ENCODE peak calls at places on chromosomes 1 and 21, in six cellular contexts. Y is GM23338, H is PC-3, F is hepatocyte, D is GM23248, E is HCT116. R is an unnamed sample. For H3K27me3, the result is how much of the 10 kb centered on the place peaks cover.

GRCh38 chr1:179706339-179706941 is 36.7 kb upstream of the FAM163A start:
- DNase-seq in Y (peak), E (peak), D (peak), H (peak), F (peak), R (peak)

GRCh38 chr1:157132111-157132510 is 6.1 kb downstream of the ETV3 start:
- DNase-seq in F (no peak), E (no peak), H (no peak), D (no peak), Y (no peak), R (no peak)

GRCh38 chr21:37198989-37199924 is 67.9 kb downstream of the VPS26C start:
- DNase-seq in H (peak), E (peak), F (no peak), D (peak), Y (no peak), R (no peak)

GRCh38 chr1:183296782-183297181 is 110.7 kb downstream of the LAMC2 start:
- DNase-seq in D (no peak), H (no peak), Y (no peak), E (no peak), F (no peak), R (no peak)

GRCh38 chr1:185789846-185790735 is 55.9 kb downstream of the HMCN1 start:
- DNase-seq in E (no peak), D (peak), F (no peak), H (peak), Y (no peak), R (no peak)

GRCh38 chr1:51799372-51799771 is 79.2 kb downstream of the NRDC start:
- DNase-seq in E (no peak), D (no peak), F (no peak), Y (no peak), H (no peak), R (no peak)

GRCh38 chr1:173478099-173478555 is 992 bp downstream of the PRDX6 start:
- DNase-seq in H (peak), Y (peak), F (peak), E (peak), D (peak), R (peak)

GRCh38 chr1:156421939-156422601 is 53.1 kb downstream of the RHBG start:
- DNase-seq in H (no peak), D (no peak), F (no peak), E (no peak), Y (peak), R (no peak)

GRCh38 chr1:19222979-19223824 is 13.1 kb upstream of the UBR4 start:
- DNase-seq in F (no peak), Y (no peak), E (no peak), D (peak), H (peak), R (no peak)

GRCh38 chr1:34362949-34363348 is 186.2 kb downstream of the C1orf94 start:
- DNase-seq in H (no peak), Y (no peak), D (no peak), F (no peak), E (no peak), R (no peak)

GRCh38 chr1:78491311-78492071 is 717 bp downstream of the PTGFR start:
- DNase-seq in D (peak), E (no peak), H (peak), F (peak), Y (peak), R (peak)

GRCh38 chr1:52328615-52329014 is 37.4 kb downstream of the CC2D1B start:
- DNase-seq in E (no peak), H (peak), Y (no peak), D (no peak), F (no peak), R (no peak)

GRCh38 chr1:84436907-84437667 is 38.8 kb downstream of the DNASE2B start:
- DNase-seq in E (no peak), H (no peak), F (no peak), D (no peak), Y (no peak), R (no peak)

GRCh38 chr1:208868554-208868953 is 624.4 kb upstream of the PLXNA2 start:
- DNase-seq in H (peak), E (no peak), Y (no peak), F (no peak), D (peak), R (no peak)

GRCh38 chr1:70143052-70143659 is 62.2 kb downstream of the LRRC40 start:
- DNase-seq in E (no peak), F (no peak), Y (peak), D (peak), H (peak), R (no peak)

GRCh38 chr1:183780757-183781156 is 24.2 kb upstream of the RGL1 start:
- DNase-seq in H (no peak), Y (no peak), E (no peak), D (no peak), F (no peak), R (no peak)

GRCh38 chr21:42392731-42393442 is 3.0 kb downstream of the TMPRSS3 start:
- DNase-seq in D (no peak), F (no peak), H (peak), Y (no peak), E (no peak), R (no peak)

GRCh38 chr1:77273891-77274290 is 7.9 kb upstream of the AK5 start:
- DNase-seq in H (no peak), D (peak), E (no peak), Y (no peak), F (no peak), R (no peak)

GRCh38 chr1:226659136-226659535 is 79.9 kb downstream of the ITPKB start:
- DNase-seq in D (no peak), E (no peak), F (no peak), H (no peak), Y (no peak), R (no peak)

GRCh38 chr1:91374086-91374485 is 30.6 kb downstream of the HFM1 start:
- DNase-seq in Y (no peak), F (no peak), E (no peak), D (no peak), H (no peak), R (peak)

GRCh38 chr1:179976970-179977651 is 22.5 kb downstream of the CEP350 start:
- DNase-seq in D (no peak), Y (peak), H (no peak), E (no peak), F (no peak), R (peak)

GRCh38 chr21:22516230-22516629 is 1518.0 kb downstream of the NCAM2 start:
- DNase-seq in Y (no peak), D (no peak), F (no peak), E (no peak), H (no peak), R (no peak)

GRCh38 chr1:32464716-32465540 is at the start of gene ZBTB8B:
- DNase-seq in Y (peak), D (no peak), F (peak), E (peak), H (peak), R (peak)

GRCh38 chr1:175771301-175771700 is 27.9 kb upstream of the TNR start:
- DNase-seq in E (no peak), Y (no peak), D (no peak), F (no peak), H (no peak), R (no peak)

GRCh38 chr1:33188572-33189275 is 6.9 kb upstream of the TRIM62 start:
- DNase-seq in D (peak), E (no peak), F (no peak), H (no peak), Y (no peak), R (no peak)

GRCh38 chr1:209873067-209873810 is 45.5 kb downstream of the UTP25 start:
- DNase-seq in H (peak), F (no peak), D (peak), Y (no peak), E (no peak), R (no peak)

GRCh38 chr1:114466334-114467014 is 44.5 kb downstream of the TRIM33 start:
- DNase-seq in F (peak), D (no peak), Y (peak), E (no peak), H (no peak), R (no peak)

GRCh38 chr1:113041569-113042335 is 31.2 kb upstream of the LRIG2 start:
- DNase-seq in H (no peak), Y (no peak), E (no peak), F (no peak), D (peak), R (peak)

GRCh38 chr1:43008425-43009108 is 49.9 kb upstream of the SLC2A1 start:
- DNase-seq in F (peak), D (no peak), H (no peak), E (peak), Y (peak), R (peak)

GRCh38 chr21:42048870-42049577 is 22.1 kb upstream of the UMODL1 start:
- DNase-seq in F (no peak), Y (no peak), H (no peak), D (no peak), E (no peak), R (no peak)

GRCh38 chr1:2412773-2413494 is 570 bp upstream of the PEX10 start:
- DNase-seq in D (peak), H (peak), Y (no peak), E (no peak), F (peak), R (peak)

GRCh38 chr1:215529571-215529970 is 37.5 kb upstream of the KCTD3 start:
- DNase-seq in E (no peak), D (peak), H (no peak), F (no peak), Y (no peak), R (no peak)

GRCh38 chr1:240455228-240455821 is 156.6 kb downstream of the GREM2 start:
- DNase-seq in D (peak), E (no peak), H (peak), Y (peak), F (peak), R (peak)

GRCh38 chr1:112581530-112582192 is 37.3 kb downstream of the ST7L start:
- DNase-seq in Y (no peak), D (peak), F (no peak), E (no peak), H (no peak), R (no peak)

GRCh38 chr1:101235696-101236545 is 898 bp upstream of the S1PR1 start:
- DNase-seq in F (peak), E (no peak), H (peak), Y (peak), D (peak), R (peak)

GRCh38 chr1:88029142-88029541 is 654.9 kb upstream of the PKN2 start:
- DNase-seq in F (peak), E (no peak), H (no peak), D (peak), Y (peak), R (peak)

GRCh38 chr1:162069334-162070093 is at the start of gene NOS1AP:
- DNase-seq in Y (peak), H (peak), E (peak), F (peak), D (peak), R (peak)

GRCh38 chr1:3984586-3984985 is 84.5 kb upstream of the C1orf174 start:
- DNase-seq in D (no peak), Y (no peak), E (no peak), H (no peak), F (no peak), R (no peak)
- H3K27me3 ChIP-seq in D (under half), Y (under half), E (under half), H (half or more), F (under half), R (under half)

GRCh38 chr1:247211339-247211738 is 39.5 kb upstream of the ZNF124 start:
- DNase-seq in D (no peak), H (no peak), F (no peak), Y (peak), E (no peak), R (peak)
- TF ChIP-seq EZH2phosphoT487 in D (no peak), H (no peak), F (no peak), Y (no peak), E (no peak), R (no peak)

GRCh38 chr21:44723177-44724131 is 12.1 kb upstream of the TSPEAR start:
- DNase-seq in F (no peak), D (peak), Y (peak), H (no peak), E (no peak), R (peak)
- TF ChIP-seq EZH2 in F (no peak), D (no peak), Y (peak), H (no peak), E (no peak), R (no peak)

DNA sequence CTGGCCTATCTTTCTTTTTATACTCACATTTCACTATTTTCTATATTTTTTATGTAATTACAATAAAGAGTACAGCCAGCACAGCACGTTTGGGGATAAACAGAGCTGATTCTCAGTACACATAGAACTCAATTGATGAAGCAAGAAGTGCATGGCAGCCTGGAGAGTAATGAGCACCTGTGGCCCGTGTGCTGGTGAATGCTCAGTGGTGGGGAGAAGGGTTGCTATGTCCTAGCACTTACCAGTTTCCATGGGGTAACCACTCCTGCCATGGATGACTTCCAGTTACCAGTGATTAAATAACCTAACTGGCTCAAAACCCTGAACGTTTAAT is 332.0 kb downstream of the CAMTA1 start:
- DNase-seq in F (no peak), Y (no peak), D (no peak), H (no peak), E (no peak), R (no peak)
- H3K27me3 ChIP-seq in F (under half), Y (under half), D (under half), H (half or more), E (under half), R (under half)

DNA sequence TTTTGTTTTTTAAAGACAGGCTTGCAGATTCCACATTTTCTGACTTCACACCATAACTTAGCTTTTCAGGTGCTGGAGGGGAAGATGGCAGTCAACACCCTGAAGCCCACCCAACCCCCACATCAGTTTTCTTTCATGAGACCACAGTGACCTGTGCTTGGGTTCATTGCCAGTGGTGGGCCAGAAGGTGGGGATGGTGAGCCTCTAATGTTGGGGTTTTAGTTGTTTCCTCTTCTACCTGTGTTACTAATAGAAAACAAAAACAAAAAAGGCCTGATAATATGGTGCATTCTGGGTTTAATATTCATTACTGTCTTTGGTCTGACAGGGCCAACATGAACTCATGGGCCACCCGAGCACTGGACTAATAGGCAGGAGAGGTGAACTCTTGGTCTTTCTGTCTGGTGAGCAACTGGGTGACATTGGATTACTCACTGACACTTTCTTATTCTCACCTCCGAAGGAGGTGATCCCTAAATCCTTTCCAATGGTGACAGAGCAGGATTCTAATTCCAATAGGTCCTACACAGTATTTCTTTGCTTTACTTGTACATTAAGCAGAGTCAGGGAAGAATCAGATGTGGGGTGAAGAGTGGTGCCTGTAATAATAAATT is 132.8 kb downstream of the CLIC6 start:
- DNase-seq in D (no peak), E (no peak), Y (peak), F (peak), H (peak), R (no peak)
- TF ChIP-seq EZH2phosphoT487 in D (no peak), E (no peak), Y (no peak), F (no peak), H (no peak), R (no peak)

GRCh38 chr21:44711327-44712202 is at the start of gene TSPEAR:
- DNase-seq in F (peak), Y (peak), H (no peak), E (no peak), D (no peak), R (peak)

GRCh38 chr21:44713846-44714245 is 2.5 kb upstream of the TSPEAR start:
- DNase-seq in D (no peak), H (no peak), F (no peak), Y (no peak), E (no peak), R (no peak)

GRCh38 chr21:44713130-44713529 is 1.8 kb upstream of the TSPEAR start:
- DNase-seq in D (no peak), E (no peak), H (no peak), F (no peak), Y (no peak), R (no peak)

GRCh38 chr21:44710756-44711326 is 531 bp downstream of the TSPEAR start:
- DNase-seq in H (no peak), F (peak), Y (peak), D (no peak), E (no peak), R (peak)

DNA sequence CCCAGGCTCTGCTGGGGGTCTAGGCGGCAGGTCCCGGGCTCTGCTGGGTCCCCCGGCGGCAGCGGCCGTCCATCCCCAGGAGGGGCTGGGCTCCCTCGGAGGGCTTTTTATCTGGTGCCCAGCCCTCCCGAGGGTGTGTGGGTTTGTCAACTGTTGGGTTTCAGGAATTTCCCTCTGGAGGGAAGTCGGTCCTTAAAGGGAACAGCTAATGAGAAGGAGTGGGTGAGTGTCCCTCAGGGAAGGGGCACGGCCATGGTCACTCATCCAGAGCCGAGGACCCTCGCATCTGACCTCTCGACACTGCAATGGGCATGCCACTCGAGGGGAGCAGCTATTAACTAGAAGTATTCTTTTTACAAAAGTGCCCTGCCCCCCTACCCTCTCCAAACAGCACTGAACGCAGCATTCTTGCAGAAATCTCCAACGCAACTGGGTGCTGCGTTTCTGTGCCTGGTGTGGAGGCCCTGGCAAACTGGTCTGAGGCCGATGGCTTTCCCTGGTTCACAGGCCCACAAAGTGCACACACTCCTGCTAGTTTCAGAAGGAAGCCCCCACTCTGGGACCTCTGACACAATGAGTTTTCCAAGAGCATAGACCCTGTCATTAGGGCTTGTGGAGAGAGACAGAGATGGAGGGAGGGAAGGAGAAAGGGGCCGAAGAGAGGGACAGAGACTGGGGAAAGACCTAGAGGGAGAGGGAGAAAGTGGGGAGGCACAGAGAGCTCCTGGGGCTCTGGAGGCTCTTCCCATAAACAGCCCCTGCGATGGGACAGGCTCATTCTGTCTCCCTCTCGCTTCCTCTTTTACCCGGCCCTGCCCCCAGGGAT is 1.0 kb upstream of the TSPEAR start:
- DNase-seq in Y (peak), D (no peak), F (no peak), E (no peak), H (no peak), R (no peak)
- TF ChIP-seq EZH2 in Y (no peak), D (peak), F (no peak), E (no peak), H (no peak), R (no peak)

GRCh38 chr1:3496916-3497315 is 42.5 kb downstream of the ARHGEF16 start:
- DNase-seq in D (no peak), Y (no peak), H (no peak), E (no peak), F (no peak), R (no peak)

GRCh38 chr1:3495776-3496745 is 41.6 kb downstream of the ARHGEF16 start:
- DNase-seq in D (peak), Y (no peak), F (no peak), E (no peak), H (no peak), R (no peak)

GRCh38 chr1:3498246-3498930 is 43.9 kb downstream of the ARHGEF16 start:
- DNase-seq in H (no peak), F (no peak), D (no peak), Y (no peak), E (no peak), R (no peak)

GRCh38 chr1:3498986-3499385 is 44.5 kb downstream of the ARHGEF16 start:
- DNase-seq in Y (no peak), E (no peak), H (no peak), D (no peak), F (no peak), R (no peak)

DNA sequence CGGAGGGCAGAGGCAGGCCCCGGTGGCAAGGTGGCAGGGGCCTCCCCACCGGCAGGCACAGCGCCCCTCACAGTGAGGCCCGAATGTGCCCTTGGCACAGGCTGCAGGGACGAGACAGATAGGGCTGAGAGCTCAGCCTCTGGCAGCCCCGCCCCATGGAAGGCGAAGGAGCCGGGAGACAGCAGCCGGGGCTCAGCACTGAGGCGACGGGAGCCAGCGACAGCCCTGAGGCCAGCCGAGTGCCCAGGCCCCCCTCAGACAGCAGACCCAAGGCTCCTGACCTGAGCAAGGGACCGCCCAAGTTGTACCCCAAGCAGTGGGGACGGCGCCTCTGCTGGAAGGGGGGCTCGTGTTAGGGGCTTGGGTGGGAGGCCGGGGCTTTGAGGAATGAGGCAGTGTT is 43.1 kb downstream of the ARHGEF16 start:
- DNase-seq in E (no peak), Y (no peak), D (no peak), F (no peak), H (no peak), R (no peak)
- H3K27me3 ChIP-seq in E (under half), Y (under half), D (under half), F (under half), H (under half), R (under half)